ENCODE peak calls at places on chromosome 10, in ten cellular contexts. One of them, this sample, is unnamed.

GRCh38 chr10:35722636-35723420 is 80.7 kb upstream of the FZD8 start:
- DNase-seq in CD8-positive, alpha-beta T cell: no peak
- DNase-seq in Caco-2: peak; percentile 18
- DNase-seq in adipocyte: no peak
- DNase-seq in Panc1: no peak
- DNase-seq in PC-9: no peak
- DNase-seq in IMR-90: no peak
- DNase-seq in OCI-LY7: no peak
- DNase-seq in mucosa of descending colon: no peak
- DNase-seq in HCT116: no peak
- DNase-seq in this sample: no peak

GRCh38 chr10:28367419-28367818 is 64.6 kb upstream of the MPP7 start:
- DNase-seq in CD8-positive, alpha-beta T cell: no peak
- DNase-seq in Caco-2: no peak
- DNase-seq in adipocyte: no peak
- DNase-seq in Panc1: no peak
- DNase-seq in PC-9: no peak
- DNase-seq in IMR-90: no peak
- DNase-seq in OCI-LY7: no peak
- DNase-seq in mucosa of descending colon: no peak
- DNase-seq in HCT116: no peak
- DNase-seq in this sample: no peak

GRCh38 chr10:32239770-32240169 is 107.2 kb downstream of the EPC1 start:
- DNase-seq in CD8-positive, alpha-beta T cell: no peak
- DNase-seq in Caco-2: no peak
- DNase-seq in adipocyte: peak; percentile 55
- DNase-seq in Panc1: no peak
- DNase-seq in PC-9: no peak
- DNase-seq in IMR-90: peak; percentile 69
- DNase-seq in OCI-LY7: no peak
- DNase-seq in mucosa of descending colon: no peak
- DNase-seq in HCT116: no peak
- DNase-seq in this sample: no peak

GRCh38 chr10:8180348-8180747 is 125.9 kb downstream of the GATA3 start:
- DNase-seq in CD8-positive, alpha-beta T cell: no peak
- DNase-seq in Caco-2: no peak
- DNase-seq in adipocyte: no peak
- DNase-seq in Panc1: no peak
- DNase-seq in PC-9: no peak
- DNase-seq in IMR-90: no peak
- DNase-seq in OCI-LY7: no peak
- DNase-seq in mucosa of descending colon: no peak
- DNase-seq in HCT116: no peak
- DNase-seq in this sample: no peak

GRCh38 chr10:91296471-91296870 is 76.0 kb downstream of the PCGF5 start:
- DNase-seq in CD8-positive, alpha-beta T cell: no peak
- DNase-seq in Caco-2: no peak
- DNase-seq in adipocyte: no peak
- DNase-seq in Panc1: no peak
- DNase-seq in PC-9: no peak
- DNase-seq in IMR-90: no peak
- DNase-seq in OCI-LY7: peak; percentile 18
- DNase-seq in mucosa of descending colon: no peak
- DNase-seq in HCT116: peak; percentile 64
- DNase-seq in this sample: no peak

GRCh38 chr10:49280001-49280408 is 19.0 kb upstream of the C10orf71 start:
- DNase-seq in CD8-positive, alpha-beta T cell: no peak
- DNase-seq in Caco-2: no peak
- DNase-seq in adipocyte: no peak
- DNase-seq in Panc1: no peak
- DNase-seq in PC-9: no peak
- DNase-seq in IMR-90: peak; percentile 15
- DNase-seq in OCI-LY7: no peak
- DNase-seq in mucosa of descending colon: no peak
- DNase-seq in HCT116: no peak
- DNase-seq in this sample: no peak

GRCh38 chr10:122060250-122060649 is 71.3 kb downstream of the TACC2 start:
- DNase-seq in CD8-positive, alpha-beta T cell: no peak
- DNase-seq in Caco-2: no peak
- DNase-seq in adipocyte: peak; percentile 47
- DNase-seq in Panc1: no peak
- DNase-seq in PC-9: peak; percentile 33
- DNase-seq in IMR-90: peak; percentile 49
- DNase-seq in OCI-LY7: no peak
- DNase-seq in mucosa of descending colon: no peak
- DNase-seq in HCT116: no peak
- DNase-seq in this sample: no peak

GRCh38 chr10:58810751-58811150 is 298.1 kb downstream of the BICC1 start:
- DNase-seq in CD8-positive, alpha-beta T cell: no peak
- DNase-seq in Caco-2: peak; percentile 78
- DNase-seq in adipocyte: no peak
- DNase-seq in Panc1: no peak
- DNase-seq in PC-9: no peak
- DNase-seq in IMR-90: no peak
- DNase-seq in OCI-LY7: no peak
- DNase-seq in mucosa of descending colon: no peak
- DNase-seq in HCT116: no peak
- DNase-seq in this sample: no peak

GRCh38 chr10:7162331-7162730 is 248.5 kb downstream of the SFMBT2 start:
- DNase-seq in CD8-positive, alpha-beta T cell: no peak
- DNase-seq in Caco-2: no peak
- DNase-seq in adipocyte: no peak
- DNase-seq in Panc1: no peak
- DNase-seq in PC-9: no peak
- DNase-seq in IMR-90: no peak
- DNase-seq in OCI-LY7: no peak
- DNase-seq in mucosa of descending colon: no peak
- DNase-seq in HCT116: no peak
- DNase-seq in this sample: no peak

GRCh38 chr10:133412381-133412711 is 12.1 kb downstream of the SPRN start:
- DNase-seq in CD8-positive, alpha-beta T cell: no peak
- DNase-seq in Caco-2: no peak
- DNase-seq in adipocyte: no peak
- DNase-seq in Panc1: no peak
- DNase-seq in PC-9: no peak
- DNase-seq in IMR-90: no peak
- DNase-seq in OCI-LY7: no peak
- DNase-seq in mucosa of descending colon: no peak
- DNase-seq in HCT116: no peak
- DNase-seq in this sample: no peak

GRCh38 chr10:108424656-108425055 is 1260.2 kb upstream of the SORCS1 start:
- DNase-seq in CD8-positive, alpha-beta T cell: no peak
- DNase-seq in Caco-2: no peak
- DNase-seq in adipocyte: peak; percentile 77
- DNase-seq in Panc1: no peak
- DNase-seq in PC-9: no peak
- DNase-seq in IMR-90: peak; percentile 54
- DNase-seq in OCI-LY7: no peak
- DNase-seq in mucosa of descending colon: no peak
- DNase-seq in HCT116: no peak
- DNase-seq in this sample: no peak

GRCh38 chr10:964321-964987 is 23.8 kb upstream of the GTPBP4 start:
- DNase-seq in CD8-positive, alpha-beta T cell: no peak
- DNase-seq in Caco-2: no peak
- DNase-seq in adipocyte: no peak
- DNase-seq in Panc1: no peak
- DNase-seq in PC-9: no peak
- DNase-seq in IMR-90: no peak
- DNase-seq in OCI-LY7: no peak
- DNase-seq in mucosa of descending colon: no peak
- DNase-seq in HCT116: no peak
- DNase-seq in this sample: no peak

GRCh38 chr10:71795248-71795647 is 21.9 kb upstream of the VSIR start:
- DNase-seq in CD8-positive, alpha-beta T cell: no peak
- DNase-seq in Caco-2: peak; percentile 74
- DNase-seq in adipocyte: peak; percentile 55
- DNase-seq in Panc1: no peak
- DNase-seq in PC-9: peak; percentile 33
- DNase-seq in IMR-90: peak; percentile 23
- DNase-seq in OCI-LY7: peak; percentile 31
- DNase-seq in mucosa of descending colon: peak; percentile 8
- DNase-seq in HCT116: no peak
- DNase-seq in this sample: no peak

GRCh38 chr10:130232361-130233360 is 96.5 kb downstream of the GLRX3 start:
- DNase-seq in CD8-positive, alpha-beta T cell: no peak
- DNase-seq in Caco-2: no peak
- DNase-seq in adipocyte: no peak
- DNase-seq in Panc1: no peak
- DNase-seq in PC-9: no peak
- DNase-seq in IMR-90: no peak
- DNase-seq in OCI-LY7: no peak
- DNase-seq in mucosa of descending colon: no peak
- DNase-seq in HCT116: no peak
- DNase-seq in this sample: no peak

GRCh38 chr10:73992899-73993788 is 4.8 kb upstream of the VCL start:
- DNase-seq in CD8-positive, alpha-beta T cell: no peak
- DNase-seq in Caco-2: no peak
- DNase-seq in adipocyte: peak; percentile 41
- DNase-seq in Panc1: no peak
- DNase-seq in PC-9: no peak
- DNase-seq in IMR-90: peak; percentile 61
- DNase-seq in OCI-LY7: no peak
- DNase-seq in mucosa of descending colon: no peak
- DNase-seq in HCT116: no peak
- DNase-seq in this sample: no peak

DNA sequence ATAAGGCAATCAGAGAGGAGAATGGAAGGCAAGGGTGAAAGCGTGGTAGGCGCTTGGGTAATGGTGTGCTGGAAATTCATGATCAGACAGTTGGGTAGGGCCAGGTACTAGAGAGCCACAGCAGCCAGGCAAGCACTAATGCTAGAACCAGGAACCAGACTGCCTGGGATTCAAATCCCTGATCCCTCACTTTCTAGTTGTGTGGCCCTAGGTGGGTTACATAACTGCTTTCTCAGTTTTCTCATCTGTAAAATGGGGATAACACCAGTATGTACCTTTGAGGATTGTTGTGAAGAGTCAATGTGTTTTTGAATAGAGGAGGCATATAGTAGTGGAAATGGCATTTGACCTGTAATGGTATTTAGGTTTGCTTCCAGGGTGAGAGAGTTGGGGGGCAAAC is 225.9 kb downstream of the LRMDA start:
- DNase-seq in CD8-positive, alpha-beta T cell: no peak
- DNase-seq in Caco-2: no peak
- DNase-seq in adipocyte: no peak
- DNase-seq in Panc1: no peak
- DNase-seq in PC-9: no peak
- DNase-seq in IMR-90: no peak
- DNase-seq in OCI-LY7: no peak
- DNase-seq in mucosa of descending colon: no peak
- DNase-seq in HCT116: no peak
- DNase-seq in this sample: no peak
- H3K4me1 ChIP-seq in CD8-positive, alpha-beta T cell: no peaks in the 10 kb centered on the region
- H3K4me1 ChIP-seq in Caco-2: peaks cover 10% of the 10 kb centered on the region
- H3K4me1 ChIP-seq in adipocyte: peaks cover 51% of the 10 kb centered on the region
- H3K4me1 ChIP-seq in Panc1: no peaks in the 10 kb centered on the region
- H3K4me1 ChIP-seq in PC-9: peaks cover 16% of the 10 kb centered on the region
- H3K4me1 ChIP-seq in IMR-90: no peaks in the 10 kb centered on the region
- H3K4me1 ChIP-seq in OCI-LY7: no peaks in the 10 kb centered on the region
- H3K4me1 ChIP-seq in mucosa of descending colon: no peaks in the 10 kb centered on the region
- H3K4me1 ChIP-seq in HCT116: peaks cover 10% of the 10 kb centered on the region
- H3K4me1 ChIP-seq in this sample: no peaks in the 10 kb centered on the region

GRCh38 chr10:29685506-29685905 is 50.7 kb upstream of the SVIL start:
- DNase-seq in CD8-positive, alpha-beta T cell: no peak
- DNase-seq in Caco-2: no peak
- DNase-seq in adipocyte: no peak
- DNase-seq in Panc1: no peak
- DNase-seq in PC-9: no peak
- DNase-seq in IMR-90: no peak
- DNase-seq in OCI-LY7: no peak
- DNase-seq in mucosa of descending colon: no peak
- DNase-seq in HCT116: no peak
- DNase-seq in this sample: no peak
- H3K4me1 ChIP-seq in CD8-positive, alpha-beta T cell: peaks cover 45% of the 10 kb centered on the region
- H3K4me1 ChIP-seq in Caco-2: peaks cover 10% of the 10 kb centered on the region
- H3K4me1 ChIP-seq in adipocyte: peaks cover 22% of the 10 kb centered on the region
- H3K4me1 ChIP-seq in Panc1: peaks cover 26% of the 10 kb centered on the region
- H3K4me1 ChIP-seq in PC-9: peaks cover 14% of the 10 kb centered on the region
- H3K4me1 ChIP-seq in IMR-90: peaks cover 5% of the 10 kb centered on the region
- H3K4me1 ChIP-seq in OCI-LY7: no peaks in the 10 kb centered on the region
- H3K4me1 ChIP-seq in mucosa of descending colon: no peaks in the 10 kb centered on the region
- H3K4me1 ChIP-seq in HCT116: peaks cover 27% of the 10 kb centered on the region
- H3K4me1 ChIP-seq in this sample: peaks cover 1% of the 10 kb centered on the region

GRCh38 chr10:6052247-6053221 is 9.6 kb downstream of the IL2RA start:
- DNase-seq in CD8-positive, alpha-beta T cell: peak; percentile 41
- DNase-seq in Caco-2: no peak
- DNase-seq in adipocyte: no peak
- DNase-seq in Panc1: no peak
- DNase-seq in PC-9: peak; percentile 62
- DNase-seq in IMR-90: no peak
- DNase-seq in OCI-LY7: peak; percentile 54
- DNase-seq in mucosa of descending colon: peak; percentile 57
- DNase-seq in HCT116: no peak
- DNase-seq in this sample: no peak
- H3K4me1 ChIP-seq in CD8-positive, alpha-beta T cell: peaks cover 35% of the 10 kb centered on the region
- H3K4me1 ChIP-seq in Caco-2: no peaks in the 10 kb centered on the region
- H3K4me1 ChIP-seq in adipocyte: peaks cover 7% of the 10 kb centered on the region
- H3K4me1 ChIP-seq in Panc1: peaks cover 3% of the 10 kb centered on the region
- H3K4me1 ChIP-seq in PC-9: peaks cover 22% of the 10 kb centered on the region
- H3K4me1 ChIP-seq in IMR-90: peaks cover 3% of the 10 kb centered on the region
- H3K4me1 ChIP-seq in OCI-LY7: peaks cover 93% of the 10 kb centered on the region
- H3K4me1 ChIP-seq in mucosa of descending colon: peaks cover 15% of the 10 kb centered on the region
- H3K4me1 ChIP-seq in HCT116: peaks cover 25% of the 10 kb centered on the region
- H3K4me1 ChIP-seq in this sample: no peaks in the 10 kb centered on the region

GRCh38 chr10:5268234-5268633 is 71.6 kb downstream of the AKR1C4 start:
- DNase-seq in CD8-positive, alpha-beta T cell: no peak
- DNase-seq in Caco-2: no peak
- DNase-seq in adipocyte: no peak
- DNase-seq in Panc1: no peak
- DNase-seq in PC-9: no peak
- DNase-seq in IMR-90: no peak
- DNase-seq in OCI-LY7: no peak
- DNase-seq in mucosa of descending colon: no peak
- DNase-seq in HCT116: no peak
- DNase-seq in this sample: no peak

GRCh38 chr10:5266804-5267203 is 70.2 kb downstream of the AKR1C4 start:
- DNase-seq in CD8-positive, alpha-beta T cell: no peak
- DNase-seq in Caco-2: no peak
- DNase-seq in adipocyte: no peak
- DNase-seq in Panc1: no peak
- DNase-seq in PC-9: no peak
- DNase-seq in IMR-90: no peak
- DNase-seq in OCI-LY7: no peak
- DNase-seq in mucosa of descending colon: no peak
- DNase-seq in HCT116: no peak
- DNase-seq in this sample: no peak

GRCh38 chr10:5271526-5271925 is 74.9 kb downstream of the AKR1C4 start:
- DNase-seq in CD8-positive, alpha-beta T cell: no peak
- DNase-seq in Caco-2: no peak
- DNase-seq in adipocyte: no peak
- DNase-seq in Panc1: no peak
- DNase-seq in PC-9: no peak
- DNase-seq in IMR-90: no peak
- DNase-seq in OCI-LY7: no peak
- DNase-seq in mucosa of descending colon: no peak
- DNase-seq in HCT116: no peak
- DNase-seq in this sample: no peak

GRCh38 chr10:5272065-5272803 is 75.6 kb downstream of the AKR1C4 start:
- DNase-seq in CD8-positive, alpha-beta T cell: no peak
- DNase-seq in Caco-2: no peak
- DNase-seq in adipocyte: no peak
- DNase-seq in Panc1: no peak
- DNase-seq in PC-9: no peak
- DNase-seq in IMR-90: no peak
- DNase-seq in OCI-LY7: no peak
- DNase-seq in mucosa of descending colon: no peak
- DNase-seq in HCT116: no peak
- DNase-seq in this sample: no peak

GRCh38 chr10:5268743-5269142 is 72.1 kb downstream of the AKR1C4 start:
- DNase-seq in CD8-positive, alpha-beta T cell: no peak
- DNase-seq in Caco-2: no peak
- DNase-seq in adipocyte: no peak
- DNase-seq in Panc1: no peak
- DNase-seq in PC-9: no peak
- DNase-seq in IMR-90: no peak
- DNase-seq in OCI-LY7: no peak
- DNase-seq in mucosa of descending colon: no peak
- DNase-seq in HCT116: no peak
- DNase-seq in this sample: no peak
- H3K4me1 ChIP-seq in CD8-positive, alpha-beta T cell: no peaks in the 10 kb centered on the region
- H3K4me1 ChIP-seq in Caco-2: peaks cover 9% of the 10 kb centered on the region
- H3K4me1 ChIP-seq in adipocyte: peaks cover 4% of the 10 kb centered on the region
- H3K4me1 ChIP-seq in Panc1: no peaks in the 10 kb centered on the region
- H3K4me1 ChIP-seq in PC-9: no peaks in the 10 kb centered on the region
- H3K4me1 ChIP-seq in IMR-90: no peaks in the 10 kb centered on the region
- H3K4me1 ChIP-seq in OCI-LY7: no peaks in the 10 kb centered on the region
- H3K4me1 ChIP-seq in mucosa of descending colon: no peaks in the 10 kb centered on the region
- H3K4me1 ChIP-seq in HCT116: no peaks in the 10 kb centered on the region
- H3K4me1 ChIP-seq in this sample: no peaks in the 10 kb centered on the region